ENCODE peak calls at places on chromosome 6, in seven cellular contexts. K is tibial artery, R is WTC11, X is foreskin fibroblast, T is fibroblast of the aortic adventitia, C is dorsolateral prefrontal cortex, B is HFF-Myc. F is an unnamed sample.

GRCh38 chr6:101509556-101509955 is 116.0 kb downstream of the GRIK2 start:
- DNase-seq in R (no peak), C (no peak), K (no peak), B (no peak), T (peak; percentile 22), X (peak; percentile 16), F (no peak)

GRCh38 chr6:132053523-132053922 is 102.4 kb upstream of the CCN2 start:
- DNase-seq in R (no peak), K (no peak), T (peak; percentile 81), C (no peak), B (no peak), X (peak; percentile 73), F (no peak)

GRCh38 chr6:154070657-154071056 is 31.6 kb downstream of the OPRM1 start:
- DNase-seq in B (no peak), T (no peak), X (no peak), K (no peak), R (no peak), C (no peak), F (no peak)

GRCh38 chr6:167699141-167700036 is 127.3 kb upstream of the AFDN start:
- DNase-seq in C (no peak), R (no peak), B (no peak), K (peak; percentile 81), T (peak; percentile 7), X (no peak), F (no peak)

GRCh38 chr6:63441266-63441956 is 121.6 kb upstream of the LGSN start:
- DNase-seq in B (no peak), X (no peak), C (no peak), R (peak; percentile 18), K (no peak), T (no peak), F (no peak)

GRCh38 chr6:1424306-1424927 is 35.0 kb downstream of the FOXF2 start:
- DNase-seq in K (no peak), X (peak; percentile 92), R (peak; percentile 68), B (no peak), T (peak; percentile 73), C (peak; percentile 50), F (peak; percentile 53)

GRCh38 chr6:56091159-56091869 is 156.1 kb downstream of the COL21A1 start:
- DNase-seq in K (no peak), B (peak; percentile 67), R (no peak), T (peak; percentile 89), C (no peak), X (peak; percentile 79), F (no peak)

GRCh38 chr6:129212081-129212480 is 329.1 kb downstream of the LAMA2 start:
- DNase-seq in K (no peak), X (peak; percentile 16), B (no peak), T (peak; percentile 22), R (no peak), C (no peak), F (no peak)

GRCh38 chr6:18883268-18883667 is 496.1 kb downstream of the RNF144B start:
- DNase-seq in X (no peak), T (no peak), C (no peak), K (no peak), R (no peak), B (no peak), F (no peak)

GRCh38 chr6:147684906-147685305 is 176.4 kb downstream of the SAMD5 start:
- DNase-seq in B (no peak), C (no peak), R (no peak), X (no peak), T (no peak), K (no peak), F (no peak)

GRCh38 chr6:147654103-147654845 is 145.8 kb downstream of the SAMD5 start:
- DNase-seq in C (no peak), X (peak; percentile 47), T (no peak), K (no peak), R (no peak), B (no peak), F (no peak)

GRCh38 chr6:164010446-164011071 is 596.0 kb downstream of the QKI start:
- DNase-seq in C (peak; percentile 28), K (no peak), X (no peak), R (no peak), T (no peak), B (no peak), F (no peak)

GRCh38 chr6:106972500-106972899 is 2.0 kb downstream of the CD24 start:
- DNase-seq in C (no peak), K (no peak), X (no peak), T (no peak), B (no peak), R (no peak), F (no peak)

GRCh38 chr6:3421763-3422456 is 34.9 kb downstream of the SLC22A23 start:
- DNase-seq in R (no peak), C (no peak), X (peak; percentile 69), B (no peak), K (no peak), T (peak; percentile 87), F (no peak)

GRCh38 chr6:72689107-72689954 is 67.5 kb downstream of the KCNQ5 start:
- DNase-seq in X (peak; percentile 4), C (no peak), R (no peak), T (peak; percentile 9), K (no peak), B (no peak), F (no peak)

GRCh38 chr6:134436950-134437349 is 119.0 kb upstream of the SGK1 start:
- DNase-seq in R (no peak), X (peak; percentile 56), B (no peak), T (peak; percentile 72), K (no peak), C (no peak), F (no peak)

GRCh38 chr6:100549406-100550167 is 84.9 kb upstream of the SIM1 start:
- DNase-seq in T (peak; percentile 87), K (no peak), B (no peak), X (peak; percentile 61), R (no peak), C (no peak), F (no peak)

GRCh38 chr6:2127484-2127911 is 117.9 kb downstream of the GMDS start:
- DNase-seq in X (no peak), B (no peak), T (no peak), R (no peak), C (no peak), K (peak; percentile 82), F (no peak)

GRCh38 chr6:139334791-139335446 is 39.5 kb downstream of the CITED2 start:
- DNase-seq in X (peak; percentile 90), R (no peak), K (no peak), B (no peak), T (peak; percentile 98), C (no peak), F (no peak)

GRCh38 chr6:165439928-165440554 is 130.6 kb upstream of the C6orf118 start:
- DNase-seq in C (no peak), B (no peak), X (peak; percentile 8), R (no peak), T (peak; percentile 85), K (no peak), F (no peak)
- TF ChIP-seq CTCF in C (peak; percentile 72), B (no peak), X (peak; percentile 13), R (no peak), T (peak; percentile 50), K (peak; percentile 44), F (peak; percentile 51)

DNA sequence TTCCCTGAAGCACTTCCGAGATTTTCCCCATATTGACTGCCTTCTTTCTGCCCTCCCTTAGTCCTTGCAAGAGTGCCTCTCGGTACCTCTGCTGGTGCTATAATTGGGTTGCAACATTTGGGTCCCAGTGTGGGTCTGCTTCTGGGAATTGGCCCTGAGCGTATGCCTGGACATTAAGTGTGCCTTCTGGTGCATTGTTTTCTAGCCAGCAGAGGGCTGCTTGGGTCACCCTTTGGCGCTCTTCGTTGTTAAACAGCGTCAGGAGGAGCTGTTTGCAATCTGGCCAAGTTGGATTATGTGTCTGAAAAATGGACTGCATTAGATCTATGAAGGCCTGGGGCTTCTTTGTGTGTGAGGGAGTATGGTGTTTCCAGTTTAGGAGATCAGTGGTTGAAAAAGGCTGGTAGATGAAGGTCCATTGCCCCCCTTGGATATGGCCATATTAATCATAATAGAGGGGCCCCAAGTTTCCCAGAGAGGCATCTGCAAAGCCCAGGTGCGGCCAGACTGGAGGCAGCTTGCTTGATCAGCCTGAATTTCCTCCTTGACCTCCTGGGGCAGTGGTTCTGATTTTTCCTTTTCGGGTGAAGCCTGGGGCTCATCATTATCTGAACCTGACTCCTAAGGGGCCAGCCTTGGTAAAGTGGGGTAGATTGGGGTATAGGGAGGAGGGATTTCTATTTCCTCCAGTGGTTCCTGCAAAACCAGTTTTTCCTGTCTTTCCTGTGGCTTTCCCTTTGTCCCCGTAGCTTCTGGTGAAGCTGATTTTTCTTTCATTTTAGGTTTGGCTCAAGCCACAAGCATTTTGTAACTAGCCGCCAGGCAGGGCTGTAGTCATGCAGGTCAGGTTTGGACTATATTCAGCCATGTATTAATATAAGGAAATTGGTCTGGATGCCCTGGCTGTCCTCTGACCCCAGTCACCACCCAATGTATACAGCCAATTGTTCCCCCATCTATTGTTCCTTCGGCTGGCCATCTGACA is 85.4 kb upstream of the GPR6 start:
- DNase-seq in T (no peak), C (no peak), B (no peak), K (no peak), R (peak; percentile 20), X (peak; percentile 23), F (no peak)
- TF ChIP-seq CTCF in T (no peak), C (no peak), B (peak; percentile 9), K (no peak), R (no peak), X (no peak), F (no peak)

DNA sequence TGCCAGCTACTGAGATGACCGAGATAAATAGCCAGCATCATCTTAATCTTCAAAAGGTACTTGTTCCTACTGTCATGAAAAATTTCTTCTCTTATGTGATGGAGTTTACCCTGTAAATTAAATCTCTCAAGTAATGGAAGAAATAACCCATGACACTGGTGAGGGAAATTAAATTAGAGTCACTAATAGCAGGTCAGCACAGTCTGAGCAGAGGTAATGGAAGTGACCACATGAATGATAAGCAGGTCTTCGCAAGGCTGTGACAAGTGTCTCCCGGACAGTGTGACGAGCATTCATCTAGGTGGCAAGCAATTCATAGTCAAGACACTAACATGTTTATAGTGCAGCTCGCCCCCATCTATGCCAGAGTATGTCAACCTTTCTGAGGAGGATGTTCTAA is 249.2 kb downstream of the FRK start:
- DNase-seq in X (no peak), B (no peak), R (no peak), C (no peak), K (no peak), T (no peak), F (no peak)
- TF ChIP-seq CTCF in X (no peak), B (no peak), R (no peak), C (no peak), K (no peak), T (no peak), F (no peak)

GRCh38 chr6:95846652-95847051 is 169.1 kb upstream of the FUT9 start:
- DNase-seq in C (no peak), K (no peak), T (no peak), B (no peak), X (no peak), R (no peak), F (no peak)

GRCh38 chr6:95847061-95847460 is 168.7 kb upstream of the FUT9 start:
- DNase-seq in T (no peak), R (no peak), X (no peak), B (no peak), C (no peak), K (no peak), F (no peak)

GRCh38 chr6:95837890-95838289 is 177.9 kb upstream of the FUT9 start:
- DNase-seq in T (no peak), K (no peak), B (no peak), X (no peak), R (no peak), C (no peak), F (no peak)

DNA sequence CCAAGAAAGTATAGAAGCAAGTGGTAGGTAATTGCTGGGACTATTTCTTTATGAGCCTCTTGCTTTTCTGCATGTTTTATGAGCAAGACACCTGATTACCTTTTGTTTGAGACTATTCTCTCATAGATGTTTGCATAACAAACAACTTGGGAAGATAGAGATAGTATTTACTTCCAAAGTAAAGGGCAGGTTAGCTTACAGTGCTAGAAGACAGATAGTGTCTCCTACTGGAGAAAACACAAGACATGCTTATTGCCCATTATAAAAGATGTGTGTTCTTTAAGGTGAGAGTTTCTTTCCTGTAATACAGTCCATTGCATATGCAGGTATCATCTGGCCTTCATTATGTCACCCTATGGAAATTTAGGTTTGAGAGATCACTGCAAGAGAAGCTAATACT is 174.2 kb upstream of the FUT9 start:
- DNase-seq in X (no peak), C (no peak), R (no peak), T (no peak), K (no peak), B (no peak), F (no peak)
- TF ChIP-seq CTCF in X (no peak), C (no peak), R (no peak), T (no peak), K (no peak), B (no peak), F (no peak)

F was measured in D721Med.